ENCODE peak calls at places on chromosomes 7 and 10, in eight cellular contexts. K, Y, T, L, N, G, X and P are unnamed samples.

GRCh38 chr10:21092683-21093524 is 195.8 kb upstream of the NEBL start:
- DNase-seq in K (no peak), Y (peak; percentile 72), T (no peak), L (no peak), N (no peak), G (no peak), X (no peak), P (no peak)

GRCh38 chr10:49746626-49747302 is 15.4 kb downstream of the OGDHL start:
- DNase-seq in K (no peak), Y (no peak), T (no peak), L (no peak), N (no peak), G (no peak), X (no peak), P (no peak)

GRCh38 chr10:122350893-122351292 is 23.6 kb upstream of the PLEKHA1 start:
- DNase-seq in K (no peak), Y (no peak), T (no peak), L (no peak), N (no peak), G (no peak), X (no peak), P (no peak)

GRCh38 chr10:111774486-111774885 is 409.1 kb downstream of the GPAM start:
- DNase-seq in K (no peak), Y (no peak), T (no peak), L (no peak), N (no peak), G (no peak), X (no peak), P (no peak)

GRCh38 chr7:157471259-157472125 is 134.7 kb downstream of the DNAJB6 start:
- DNase-seq in K (peak; percentile 50), Y (no peak), T (no peak), L (no peak), N (no peak), G (no peak), X (no peak), P (no peak)

GRCh38 chr7:55019691-55020480 is 1.1 kb downstream of the EGFR start:
- DNase-seq in K (no peak), Y (no peak), T (peak; percentile 54), L (no peak), N (peak; percentile 66), G (peak; percentile 46), X (no peak), P (no peak)

GRCh38 chr10:17286562-17287089 is 58.6 kb downstream of the VIM start:
- DNase-seq in K (no peak), Y (no peak), T (no peak), L (no peak), N (no peak), G (no peak), X (no peak), P (no peak)

GRCh38 chr7:91787923-91788322 is 92.6 kb downstream of the MTERF1 start:
- DNase-seq in K (no peak), Y (no peak), T (no peak), L (no peak), N (no peak), G (no peak), X (no peak), P (no peak)

GRCh38 chr10:19498348-19499290 is 317.6 kb upstream of the PLXDC2 start:
- DNase-seq in K (no peak), Y (peak; percentile 19), T (no peak), L (no peak), N (no peak), G (no peak), X (no peak), P (peak; percentile 22)

GRCh38 chr10:112307631-112308502 is 24.7 kb downstream of the TECTB start:
- DNase-seq in K (no peak), Y (peak; percentile 26), T (peak; percentile 37), L (peak; percentile 40), N (peak; percentile 60), G (peak; percentile 39), X (peak; percentile 45), P (no peak)

GRCh38 chr10:48446785-48447184 is 140.3 kb downstream of the MAPK8 start:
- DNase-seq in K (no peak), Y (no peak), T (no peak), L (no peak), N (no peak), G (no peak), X (peak; percentile 27), P (no peak)

GRCh38 chr7:122652851-122653250 is 46.1 kb downstream of the RNF133 start:
- DNase-seq in K (no peak), Y (no peak), T (no peak), L (no peak), N (peak; percentile 47), G (no peak), X (no peak), P (no peak)

GRCh38 chr10:102401735-102402511 is 6.4 kb downstream of the NFKB2 start:
- DNase-seq in K (peak; percentile 18), Y (no peak), T (no peak), L (peak; percentile 24), N (no peak), G (no peak), X (no peak), P (no peak)

GRCh38 chr7:100827330-100828226 is at the start of gene EPHB4:
- DNase-seq in K (no peak), Y (peak; percentile 89), T (peak; percentile 93), L (peak; percentile 30), N (peak; percentile 88), G (peak; percentile 83), X (peak; percentile 80), P (peak; percentile 50)

GRCh38 chr10:78899996-78900714 is 168.6 kb upstream of the ZMIZ1 start:
- DNase-seq in K (no peak), Y (no peak), T (peak; percentile 22), L (no peak), N (peak; percentile 18), G (no peak), X (peak; percentile 26), P (no peak)

GRCh38 chr7:117489435-117489834 is 9.6 kb downstream of the CFTR start:
- DNase-seq in K (no peak), Y (no peak), T (no peak), L (no peak), N (no peak), G (no peak), X (no peak), P (no peak)

GRCh38 chr7:149610441-149611011 is 112.9 kb upstream of the ZNF746 start:
- DNase-seq in K (no peak), Y (no peak), T (no peak), L (no peak), N (no peak), G (no peak), X (no peak), P (no peak)

GRCh38 chr7:149620961-149621360 is 123.4 kb upstream of the ZNF746 start:
- DNase-seq in K (peak; percentile 61), Y (no peak), T (no peak), L (peak; percentile 38), N (no peak), G (peak; percentile 14), X (no peak), P (no peak)

GRCh38 chr7:149621776-149622175 is 124.2 kb upstream of the ZNF746 start:
- DNase-seq in K (peak; percentile 44), Y (no peak), T (no peak), L (no peak), N (no peak), G (no peak), X (no peak), P (no peak)

GRCh38 chr7:149616898-149617297 is 119.3 kb upstream of the ZNF746 start:
- DNase-seq in K (no peak), Y (no peak), T (no peak), L (no peak), N (no peak), G (no peak), X (no peak), P (no peak)

DNA sequence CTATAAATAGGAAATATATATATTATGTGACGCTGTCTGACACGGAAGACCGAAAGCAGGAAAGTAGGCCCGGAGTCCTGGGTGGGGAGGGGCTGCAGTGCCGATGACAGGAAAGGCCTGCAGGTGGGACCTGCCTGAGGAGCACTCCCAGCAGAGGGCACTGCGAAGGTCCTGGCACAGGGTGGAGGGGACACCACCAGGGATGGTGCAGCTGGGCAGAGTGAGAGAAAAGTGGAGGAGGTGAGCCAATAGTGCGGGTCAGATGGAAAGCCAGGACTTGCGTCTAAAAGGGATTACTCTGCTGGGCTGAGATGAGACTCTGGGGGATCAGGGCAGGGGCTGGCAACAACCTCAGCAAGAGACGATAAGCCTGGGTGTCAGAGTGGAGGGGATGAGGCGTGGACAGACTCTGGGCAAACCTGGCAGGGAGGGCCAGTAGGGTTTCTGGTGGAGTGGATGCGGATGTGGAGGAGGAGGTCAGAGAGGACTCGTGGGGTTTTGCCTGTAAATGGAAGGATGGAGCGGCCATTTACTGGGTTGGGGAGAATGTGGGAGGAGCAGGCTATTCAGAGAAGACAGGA is 118.2 kb upstream of the ZNF746 start:
- DNase-seq in K (no peak), Y (no peak), T (no peak), L (no peak), N (peak; percentile 16), G (no peak), X (no peak), P (no peak)
- TF ChIP-seq CTCF in K (no peak), Y (no peak), T (no peak), L (no peak), N (no peak), G (no peak), X (no peak), P (no peak)

DNA sequence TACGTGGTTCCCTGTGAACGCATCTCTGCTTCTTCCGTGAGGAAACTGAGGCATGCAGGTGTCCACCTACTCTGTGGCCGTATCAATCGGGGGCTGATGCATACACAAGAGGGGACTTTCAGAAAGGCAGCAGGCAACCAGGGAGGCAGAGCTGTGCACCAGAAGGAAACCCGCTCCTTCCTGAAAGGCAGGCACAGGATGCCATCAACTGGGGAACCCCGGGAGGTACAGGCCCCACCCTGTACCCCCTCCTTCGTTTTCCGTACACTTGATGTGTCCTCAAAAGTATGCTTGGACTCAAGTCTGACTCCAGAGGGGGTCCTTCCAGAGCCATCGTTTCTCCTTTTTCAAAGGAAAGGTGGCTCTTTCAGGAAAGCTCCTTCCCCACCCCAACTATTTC is 59.5 kb downstream of the ASB13 start:
- DNase-seq in K (no peak), Y (no peak), T (no peak), L (no peak), N (no peak), G (no peak), X (no peak), P (no peak)
- TF ChIP-seq CTCF in K (no peak), Y (no peak), T (no peak), L (no peak), N (no peak), G (no peak), X (no peak), P (no peak)

GRCh38 chr7:77696057-77696642 is at the start of gene RSBN1L:
- DNase-seq in K (peak; percentile 99), Y (peak; percentile 97), T (peak; percentile 99), L (peak; percentile 98), N (peak; percentile 99), G (peak; percentile 99), X (peak; percentile 99), P (peak; percentile 94)
- TF ChIP-seq CTCF in K (peak; percentile 34), Y (peak; percentile 13), T (no peak), L (peak; percentile 61), N (peak; percentile 45), G (peak; percentile 26), X (peak; percentile 3), P (peak; percentile 42)

DNA sequence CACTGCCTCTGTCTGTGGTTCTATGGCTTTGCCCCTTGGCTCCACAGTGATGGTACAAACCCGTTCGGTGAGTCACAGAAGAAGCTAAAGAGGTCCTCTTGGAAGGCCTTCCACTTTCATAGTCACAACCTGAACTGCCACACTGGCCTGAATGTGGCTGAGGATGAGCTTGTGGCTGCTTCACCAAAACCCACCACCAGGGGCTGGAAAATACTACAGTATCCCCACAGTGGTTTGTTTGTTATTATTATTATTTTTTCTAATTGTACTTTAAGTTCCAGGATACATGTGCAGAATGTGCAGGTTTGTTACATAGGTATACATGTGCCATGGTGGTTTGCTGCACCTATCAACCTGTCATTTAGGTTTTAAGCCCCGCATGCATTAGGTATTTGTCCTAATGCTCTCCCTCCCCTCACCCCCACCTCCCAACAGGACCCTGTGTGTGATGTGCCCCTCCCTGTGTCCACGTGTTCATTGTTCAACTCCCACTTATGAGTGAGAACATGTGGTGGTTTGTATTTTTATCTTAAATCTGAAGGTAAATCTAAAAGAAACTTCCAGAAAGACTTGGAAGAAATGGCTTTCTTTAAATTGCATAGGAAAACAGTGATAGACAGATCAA is 160.8 kb upstream of the NPSR1 start:
- DNase-seq in K (no peak), Y (no peak), T (no peak), L (no peak), N (no peak), G (no peak), X (no peak), P (no peak)
- TF ChIP-seq CTCF in K (no peak), Y (peak; percentile 7), T (no peak), L (no peak), N (no peak), G (no peak), X (no peak), P (peak; percentile 37)